ENCODE peak calls at places on chromosomes 7 and 10, in four cellular contexts. V, X, G and W are unnamed samples.

GRCh38 chr7:43636093-43636492 is 53.2 kb downstream of the STK17A start:
- DNase-seq in G (no peak), X (no peak), V (no peak), W (no peak)

GRCh38 chr10:46542567-46543323 is 13.7 kb downstream of the GPRIN2 start:
- DNase-seq in G (no peak), V (no peak), X (no peak), W (no peak)

GRCh38 chr10:5827841-5828240 is 14.6 kb upstream of the GDI2 start:
- DNase-seq in V (no peak), G (no peak), X (no peak), W (no peak)

GRCh38 chr10:74213571-74214162 is 62.6 kb downstream of the ADK start:
- DNase-seq in X (no peak), G (peak), V (no peak), W (peak)

GRCh38 chr7:131045526-131045925 is 282.1 kb upstream of the MKLN1 start:
- DNase-seq in X (no peak), V (no peak), G (no peak), W (no peak)

GRCh38 chr7:17665029-17665428 is 275.3 kb downstream of the SNX13 start:
- DNase-seq in X (no peak), G (no peak), V (no peak), W (no peak)

GRCh38 chr7:101564778-101565211 is 64.3 kb downstream of the MYL10 start:
- DNase-seq in X (no peak), G (no peak), V (no peak), W (no peak)

GRCh38 chr7:99837649-99838361 is 10.0 kb downstream of the CYP3A43 start:
- DNase-seq in X (no peak), V (no peak), G (peak), W (peak)

GRCh38 chr10:98262571-98262970 is 5.4 kb downstream of the LOXL4 start:
- DNase-seq in G (peak), V (no peak), X (no peak), W (peak)